ENCODE peak calls at places on chromosomes 1 and 21, in nine cellular contexts. R is A549; L is transverse colon; D is heart left ventricle; Y is left lung; O is uterus; V is psoas muscle; F is CD8-positive, alpha-beta T cell; W is OCI-LY7. M is an unnamed sample.

GRCh38 chr1:119209943-119210342 is 69.5 kb upstream of the WARS2 start:
- DNase-seq in W (no peak), R (no peak), D (no peak), V (no peak), O (no peak), F (no peak), L (no peak), Y (no peak), M (no peak)

GRCh38 chr21:36887983-36888382 is 78.5 kb downstream of the HLCS start:
- DNase-seq in F (no peak), Y (no peak), R (no peak), L (no peak), V (no peak), O (no peak), W (no peak), D (no peak), M (no peak)

GRCh38 chr21:45923146-45923545 is 58.4 kb upstream of the COL6A1 start:
- DNase-seq in F (peak), D (peak), R (peak), Y (peak), V (peak), L (peak), O (peak), W (no peak), M (peak)

GRCh38 chr1:64836792-64837191 is 91.9 kb downstream of the RAVER2 start:
- DNase-seq in W (no peak), V (no peak), F (no peak), O (no peak), L (no peak), Y (no peak), R (no peak), D (no peak), M (no peak)

GRCh38 chr21:42384184-42384583 is 11.7 kb downstream of the TMPRSS3 start:
- DNase-seq in L (no peak), O (no peak), R (no peak), F (no peak), V (no peak), Y (no peak), W (no peak), D (no peak), M (no peak)

GRCh38 chr1:21012937-21013336 is 163.8 kb downstream of the EIF4G3 start:
- DNase-seq in Y (no peak), O (no peak), R (no peak), W (no peak), D (no peak), F (no peak), L (no peak), V (no peak), M (no peak)

GRCh38 chr1:217889401-217889800 is 258.3 kb downstream of the SPATA17 start:
- DNase-seq in W (no peak), O (no peak), F (no peak), D (no peak), V (no peak), L (no peak), R (no peak), Y (no peak), M (no peak)

GRCh38 chr1:110673197-110673701 is 1.5 kb downstream of the KCNA3 start:
- DNase-seq in F (peak), R (no peak), V (peak), Y (no peak), W (peak), O (no peak), D (peak), L (no peak), M (no peak)

GRCh38 chr1:18901952-18902522 is 318 bp downstream of the ALDH4A1 start:
- DNase-seq in F (no peak), O (peak), D (peak), W (peak), V (peak), R (no peak), L (no peak), Y (no peak), M (peak)

GRCh38 chr1:183251959-183252450 is 65.9 kb downstream of the LAMC2 start:
- DNase-seq in V (no peak), W (no peak), R (no peak), O (no peak), Y (no peak), L (no peak), D (no peak), F (no peak), M (no peak)

GRCh38 chr1:200150721-200151120 is 123.2 kb downstream of the NR5A2 start:
- DNase-seq in L (no peak), D (no peak), F (no peak), O (no peak), Y (peak), W (no peak), V (no peak), R (peak), M (no peak)

GRCh38 chr1:3560981-3561380 is 50.3 kb downstream of the MEGF6 start:
- DNase-seq in D (no peak), W (no peak), Y (no peak), R (no peak), V (no peak), O (no peak), F (no peak), L (no peak), M (no peak)

GRCh38 chr1:241598234-241598633 is 41.9 kb downstream of the CHML start:
- DNase-seq in W (peak), L (no peak), V (no peak), D (no peak), F (no peak), O (no peak), R (no peak), Y (no peak), M (no peak)

GRCh38 chr1:41613646-41614592 is 129.4 kb upstream of the EDN2 start:
- DNase-seq in Y (no peak), L (no peak), R (no peak), D (no peak), F (no peak), O (no peak), W (no peak), V (no peak), M (no peak)

GRCh38 chr1:109618614-109619404 is 607 bp downstream of the GNAT2 start:
- DNase-seq in Y (no peak), O (no peak), F (no peak), L (no peak), D (no peak), W (no peak), V (no peak), R (no peak), M (no peak)

DNA sequence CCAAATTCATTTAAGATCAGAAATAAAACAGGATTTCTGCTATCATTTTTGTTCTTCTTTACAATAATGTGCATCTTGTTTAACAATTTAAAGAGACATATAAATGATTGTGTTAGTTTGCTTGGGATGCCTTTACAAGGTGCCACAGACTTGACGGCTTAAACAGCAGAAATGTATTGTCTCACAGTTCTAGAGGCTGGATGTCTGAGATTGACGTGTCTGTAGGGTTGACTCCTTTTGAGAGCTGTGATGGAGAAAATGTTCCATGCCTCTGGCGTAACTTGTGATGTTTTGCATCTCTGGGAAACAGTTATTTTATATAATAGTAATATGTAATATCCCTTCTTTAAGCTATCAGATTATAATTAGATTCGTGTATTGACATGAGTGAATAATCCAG is 1091.6 kb upstream of the PRMT6 start:
- DNase-seq in R (no peak), F (no peak), D (no peak), W (no peak), V (no peak), O (no peak), L (no peak), Y (no peak), M (no peak)
- H3K4me3 ChIP-seq in R (no peak), F (no peak), D (no peak), W (no peak), V (no peak), O (no peak), L (no peak), Y (no peak), M (no peak)

DNA sequence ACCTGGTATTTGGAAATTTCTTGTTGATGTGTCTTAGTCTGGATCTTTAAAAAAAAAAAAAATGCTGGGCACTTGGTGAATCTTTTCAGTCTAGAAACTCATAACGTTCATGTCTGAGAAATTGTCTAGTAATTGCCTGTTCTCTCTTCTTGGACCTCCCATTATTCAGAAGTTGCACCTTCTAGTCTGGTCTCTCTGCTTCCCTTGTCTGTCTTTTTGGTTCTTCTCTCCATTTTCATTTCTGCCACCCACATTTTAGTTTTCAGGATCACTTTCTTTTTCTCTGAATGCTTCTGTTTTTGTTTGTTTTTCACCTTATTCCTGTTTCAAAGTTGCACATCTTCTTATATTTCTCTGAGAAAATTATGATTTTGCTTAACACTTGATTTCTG is 21.2 kb downstream of the BACE2 start:
- DNase-seq in R (no peak), V (no peak), F (no peak), D (no peak), Y (no peak), O (no peak), W (no peak), L (no peak), M (no peak)
- H3K27ac ChIP-seq in R (no peak), V (no peak), F (no peak), D (no peak), Y (no peak), O (no peak), W (no peak), L (no peak), M (no peak)

DNA sequence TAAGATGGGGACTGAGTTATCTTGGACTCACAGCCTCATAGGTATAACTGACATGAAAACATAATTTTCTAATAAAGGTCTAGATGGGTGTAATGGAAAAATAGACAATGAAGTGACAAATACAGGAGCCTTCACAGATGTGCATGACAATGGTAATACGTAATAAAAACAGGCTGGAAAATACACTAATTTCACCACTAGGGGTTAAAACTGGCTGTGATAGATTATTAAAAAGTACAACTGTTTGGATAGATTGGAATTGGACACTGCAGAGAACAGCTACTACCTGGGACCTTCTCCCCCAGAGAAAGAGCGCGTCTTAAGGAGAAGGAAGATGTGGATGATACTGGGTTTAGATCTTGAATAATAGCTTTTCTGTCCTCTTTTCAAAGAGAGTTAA is 9.8 kb downstream of the KAZN start:
- DNase-seq in W (peak), F (no peak), D (no peak), V (no peak), Y (no peak), L (no peak), O (no peak), R (no peak), M (no peak)
- TF ChIP-seq CTCF in W (peak), F (no peak), D (no peak), V (no peak), Y (no peak), L (no peak), O (no peak), R (peak), M (no peak)

DNA sequence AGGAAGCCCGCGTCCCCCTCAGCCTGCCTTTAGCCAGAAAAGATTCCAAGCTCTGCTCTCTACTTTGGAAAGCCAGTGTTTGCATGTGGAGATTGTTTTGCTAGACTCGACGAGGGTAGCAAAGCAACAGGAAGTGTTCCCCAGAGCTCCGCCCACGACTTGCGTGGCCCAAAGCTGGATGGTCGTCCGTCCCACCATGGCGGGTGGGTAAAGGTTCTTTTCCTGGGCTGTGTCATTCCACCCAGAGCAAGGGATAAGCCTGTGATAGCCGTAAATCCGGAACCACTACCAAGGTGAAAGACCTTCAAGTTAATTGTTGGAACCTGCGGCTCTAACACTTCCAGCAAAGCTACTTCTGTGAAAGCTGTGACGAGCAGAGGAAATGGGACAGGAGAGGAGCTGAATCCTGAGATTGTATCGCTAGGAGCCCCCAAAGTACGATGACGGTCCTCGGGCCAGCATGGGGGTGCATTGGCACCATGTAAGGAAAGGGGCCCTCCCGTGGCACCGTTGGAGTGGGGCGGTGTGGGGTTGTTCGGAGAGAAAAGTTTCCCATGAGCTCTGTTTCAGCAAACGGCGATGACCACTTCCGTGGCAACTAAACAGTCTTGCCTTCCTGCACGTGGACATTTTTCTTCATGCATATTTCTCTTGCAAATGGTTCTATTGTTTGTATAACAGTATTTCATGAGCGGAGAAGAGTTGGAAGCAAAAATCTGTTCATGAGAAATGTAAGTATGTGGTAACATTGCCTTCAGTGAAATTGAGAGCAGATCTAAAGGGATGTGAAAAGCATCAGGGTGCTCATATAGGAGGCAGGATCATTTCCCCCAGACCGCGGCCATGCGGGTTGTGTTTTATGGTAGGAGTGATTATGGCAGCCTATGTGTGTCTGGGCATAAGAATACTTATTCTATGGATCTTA is 8.3 kb downstream of the MX2 start:
- DNase-seq in W (no peak), L (no peak), D (no peak), Y (no peak), O (no peak), F (peak), R (no peak), V (no peak), M (peak)
- H3K4me3 ChIP-seq in W (peak), L (peak), D (peak), Y (peak), O (peak), F (peak), R (no peak), V (peak), M (peak)

DNA sequence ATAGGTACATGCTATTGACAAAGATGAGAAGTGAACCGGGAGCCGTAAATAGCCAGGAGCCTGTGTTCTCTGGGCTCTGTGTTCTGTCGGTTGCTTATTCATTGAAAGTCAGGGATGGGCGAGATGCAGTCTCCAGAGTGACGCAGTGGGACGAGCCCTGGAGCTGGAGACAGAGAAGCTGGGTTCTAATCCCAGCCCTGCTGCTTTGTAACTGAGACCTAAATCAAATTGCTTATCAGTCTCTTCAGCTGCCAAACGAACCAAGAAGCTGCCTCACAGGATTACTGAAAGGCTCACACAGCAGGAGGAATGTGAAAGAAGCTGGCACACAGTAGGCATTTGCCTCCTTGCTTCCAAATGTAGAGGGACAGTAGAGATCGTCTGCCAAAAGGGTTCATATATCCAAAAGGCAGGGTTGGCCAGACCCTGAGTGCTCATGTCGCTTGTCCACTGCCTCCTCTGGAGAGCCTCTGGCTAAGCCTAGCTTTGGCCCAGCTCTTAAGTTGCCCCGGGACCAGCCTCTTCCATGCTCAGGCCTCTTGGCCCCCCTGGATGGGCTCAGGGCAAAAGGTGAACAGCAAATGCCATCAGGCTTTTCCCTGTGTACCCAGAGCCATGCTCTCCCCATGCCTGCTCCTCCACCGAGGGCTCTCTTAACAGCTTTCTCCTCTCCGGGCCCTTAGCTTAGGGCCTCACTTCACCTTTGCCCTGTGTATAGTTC is 134.2 kb upstream of the IPO9 start:
- DNase-seq in W (no peak), O (no peak), R (no peak), F (no peak), V (no peak), Y (no peak), D (no peak), L (no peak), M (no peak)
- H3K27ac ChIP-seq in W (no peak), O (no peak), R (no peak), F (no peak), V (no peak), Y (no peak), D (peak), L (no peak), M (peak)